ENCODE peak calls at places on chromosome 20, in ten cellular contexts. I is neural crest cell; K is CD4-positive, alpha-beta T cell; L is endothelial cell; H is HCT116; Q is fibroblast of mammary gland; D is HFF-Myc; Z is AG09319; S is GM06990; V is BE2C. Y is an unnamed sample.

GRCh38 chr20:53100476-53100911 is 128.3 kb downstream of the TSHZ2 start:
- DNase-seq in I (no peak), K (no peak), D (no peak), Z (no peak), Q (peak), H (no peak), V (peak), S (no peak), L (no peak), Y (no peak)

GRCh38 chr20:62590301-62591121 is 51.8 kb upstream of the SLCO4A1 start:
- DNase-seq in I (no peak), K (no peak), V (no peak), L (no peak), Z (no peak), H (no peak), S (no peak), D (no peak), Q (peak), Y (no peak)

GRCh38 chr20:63911171-63911570 is 16.2 kb downstream of the DNAJC5 start:
- DNase-seq in I (no peak), D (no peak), L (no peak), V (no peak), K (no peak), Q (peak), Z (no peak), S (no peak), H (peak), Y (no peak)

GRCh38 chr20:57203986-57204385 is 62.5 kb downstream of the BMP7 start:
- DNase-seq in D (no peak), H (no peak), S (no peak), L (no peak), I (no peak), Q (no peak), V (no peak), K (no peak), Z (no peak), Y (no peak)

GRCh38 chr20:56631318-56631989 is 2.3 kb downstream of the TFAP2C start:
- DNase-seq in Q (no peak), H (no peak), D (no peak), V (no peak), L (peak), Z (no peak), S (no peak), I (no peak), K (no peak), Y (no peak)

GRCh38 chr20:6582449-6582848 is 185.0 kb upstream of the BMP2 start:
- DNase-seq in I (no peak), K (no peak), D (no peak), S (no peak), L (no peak), Q (no peak), V (no peak), H (no peak), Z (no peak), Y (no peak)

GRCh38 chr20:24935786-24936525 is 13.1 kb upstream of the CST7 start:
- DNase-seq in K (no peak), D (no peak), H (no peak), Q (no peak), V (no peak), Z (no peak), S (no peak), L (no peak), I (no peak), Y (no peak)

GRCh38 chr20:63740070-63740500 is 509 bp downstream of the SLC2A4RG start:
- DNase-seq in S (peak), K (peak), I (no peak), V (peak), D (no peak), Q (peak), H (no peak), Z (no peak), L (peak), Y (no peak)

GRCh38 chr20:51660741-51661608 is 107.2 kb downstream of the ATP9A start:
- DNase-seq in I (no peak), K (no peak), H (peak), V (no peak), S (no peak), Z (peak), D (peak), L (no peak), Q (peak), Y (no peak)

GRCh38 chr20:3042621-3043020 is 801 bp upstream of the GNRH2 start:
- DNase-seq in K (no peak), I (no peak), Q (peak), S (no peak), Z (no peak), L (no peak), D (no peak), H (no peak), V (no peak), Y (no peak)

GRCh38 chr20:61752576-61752975 is 313.1 kb downstream of the TAF4 start:
- DNase-seq in H (no peak), V (no peak), S (no peak), Z (no peak), K (no peak), I (no peak), L (no peak), Q (no peak), D (no peak), Y (no peak)

GRCh38 chr20:53816872-53817398 is 223.3 kb upstream of the ZNF217 start:
- DNase-seq in I (no peak), Z (no peak), H (no peak), L (no peak), K (no peak), V (no peak), D (no peak), Q (no peak), S (no peak), Y (no peak)

GRCh38 chr20:54084727-54085368 is 14.5 kb upstream of the BCAS1 start:
- DNase-seq in S (no peak), Z (no peak), K (no peak), V (no peak), D (no peak), H (no peak), I (no peak), Q (no peak), L (no peak), Y (no peak)

GRCh38 chr20:20568604-20569205 is 143.7 kb downstream of the RALGAPA2 start:
- DNase-seq in K (no peak), Z (peak), V (peak), D (no peak), I (peak), H (no peak), Q (peak), L (peak), S (no peak), Y (no peak)

GRCh38 chr20:57708694-57709673 is 831 bp downstream of the PMEPA1 start:
- DNase-seq in H (no peak), L (peak), D (no peak), K (peak), I (no peak), S (no peak), Q (no peak), V (peak), Z (no peak), Y (no peak)

GRCh38 chr20:19917110-19917509 is 100.1 kb upstream of the NAA20 start:
- DNase-seq in Z (no peak), Q (no peak), V (no peak), D (no peak), I (no peak), K (no peak), H (no peak), S (no peak), L (no peak), Y (no peak)

GRCh38 chr20:1370548-1371110 is 22.2 kb downstream of the FKBP1A start:
- DNase-seq in Z (peak), I (no peak), Q (peak), L (no peak), K (no peak), S (no peak), V (no peak), H (no peak), D (no peak), Y (no peak)

GRCh38 chr20:51492167-51493092 is 50.1 kb downstream of the NFATC2 start:
- DNase-seq in L (peak), V (no peak), I (no peak), Z (no peak), D (no peak), S (no peak), K (no peak), Q (no peak), H (no peak), Y (no peak)

GRCh38 chr20:56362833-56363413 is 4.1 kb downstream of the FAM210B start:
- DNase-seq in V (no peak), Q (peak), H (no peak), D (no peak), I (no peak), K (no peak), Z (no peak), L (peak), S (no peak), Y (no peak)

GRCh38 chr20:24872291-24873014 is 76.6 kb upstream of the CST7 start:
- DNase-seq in H (no peak), K (no peak), Q (no peak), Z (no peak), L (no peak), S (peak), V (peak), D (no peak), I (no peak), Y (peak)

GRCh38 chr20:61913423-61914225 is 152.1 kb downstream of the TAF4 start:
- DNase-seq in K (no peak), Q (no peak), V (no peak), L (no peak), Z (no peak), I (no peak), D (no peak), H (no peak), S (peak), Y (no peak)

GRCh38 chr20:14523090-14523489 is 185.7 kb upstream of the FLRT3 start:
- DNase-seq in Q (no peak), K (no peak), Z (no peak), D (no peak), S (no peak), I (no peak), V (no peak), H (no peak), L (no peak), Y (no peak)

GRCh38 chr20:18590163-18590562 is 2.3 kb downstream of the DTD1 start:
- DNase-seq in S (no peak), I (no peak), H (no peak), D (no peak), L (no peak), Z (no peak), K (no peak), Q (no peak), V (no peak), Y (no peak)

GRCh38 chr20:10513091-10513490 is 78.0 kb downstream of the SLX4IP start:
- DNase-seq in Z (no peak), H (no peak), Q (no peak), I (no peak), D (no peak), L (no peak), S (no peak), V (no peak), K (no peak), Y (no peak)

GRCh38 chr20:54570561-54570960 is 95.2 kb downstream of the DOK5 start:
- DNase-seq in K (no peak), H (no peak), Q (no peak), I (no peak), V (no peak), L (no peak), Z (no peak), S (no peak), D (no peak), Y (no peak)

GRCh38 chr20:3248167-3248992 is 9.4 kb upstream of the SLC4A11 start:
- DNase-seq in D (no peak), H (no peak), I (peak), Q (peak), Z (no peak), V (no peak), S (no peak), L (peak), K (peak), Y (no peak)

GRCh38 chr20:31815408-31816188 is 3.6 kb upstream of the MYLK2 start:
- DNase-seq in H (no peak), Z (no peak), I (no peak), D (no peak), V (no peak), Q (no peak), S (no peak), K (no peak), L (no peak), Y (no peak)

GRCh38 chr20:63738687-63739128 is 868 bp upstream of the SLC2A4RG start:
- DNase-seq in D (no peak), I (peak), Q (peak), K (peak), H (no peak), V (peak), L (peak), S (no peak), Z (no peak), Y (no peak)

GRCh38 chr20:21520702-21521595 is 7.1 kb upstream of the NKX2-2 start:
- DNase-seq in S (no peak), D (no peak), K (no peak), L (no peak), V (no peak), Z (no peak), I (peak), Q (peak), H (no peak), Y (no peak)

GRCh38 chr20:11719153-11719552 is 198.5 kb upstream of the BTBD3 start:
- DNase-seq in I (no peak), L (no peak), V (no peak), H (no peak), Z (no peak), S (no peak), K (no peak), D (no peak), Q (no peak), Y (no peak)

GRCh38 chr20:46057856-46058655 is 29.0 kb downstream of the SLC12A5 start:
- DNase-seq in H (no peak), Z (no peak), S (no peak), L (peak), I (peak), V (no peak), Q (peak), K (no peak), D (no peak), Y (no peak)
- TF ChIP-seq CTCF in H (no peak), Z (peak), S (no peak), L (peak), I (peak), V (no peak), Q (peak), K (no peak), D (peak), Y (no peak)

GRCh38 chr20:41362748-41363140 is 3.9 kb downstream of the EMILIN3 start:
- DNase-seq in D (no peak), S (no peak), K (no peak), H (no peak), V (no peak), Q (no peak), I (no peak), L (no peak), Z (no peak), Y (no peak)

GRCh38 chr20:41363601-41364000 is 3.0 kb downstream of the EMILIN3 start:
- DNase-seq in K (no peak), I (no peak), D (no peak), Z (no peak), L (no peak), H (no peak), S (no peak), Q (no peak), V (no peak), Y (no peak)

GRCh38 chr20:41365785-41366545 is 653 bp downstream of the EMILIN3 start:
- DNase-seq in H (no peak), S (no peak), I (no peak), K (no peak), Q (no peak), Z (no peak), L (no peak), V (no peak), D (no peak), Y (no peak)

GRCh38 chr20:41364967-41365765 is 1.5 kb downstream of the EMILIN3 start:
- DNase-seq in D (no peak), S (no peak), Q (no peak), I (no peak), H (no peak), V (no peak), K (no peak), Z (no peak), L (no peak), Y (no peak)

GRCh38 chr20:41364236-41364855 is 2.3 kb downstream of the EMILIN3 start:
- DNase-seq in S (no peak), Q (no peak), L (no peak), I (no peak), V (no peak), H (no peak), D (no peak), K (no peak), Z (no peak), Y (no peak)
- TF ChIP-seq CTCF in S (no peak), Q (no peak), L (no peak), I (no peak), V (no peak), H (peak), D (peak), K (no peak), Z (no peak), Y (no peak)

GRCh38 chr20:23083553-23084220 is 2.4 kb downstream of the CD93 start:
- DNase-seq in Z (no peak), L (no peak), H (no peak), D (no peak), V (no peak), S (no peak), K (no peak), Q (no peak), I (no peak), Y (no peak)
- TF ChIP-seq CTCF in Z (no peak), L (no peak), H (no peak), D (no peak), V (no peak), S (no peak), K (no peak), Q (no peak), I (no peak), Y (no peak)

GRCh38 chr20:43458422-43458924 is 777 bp downstream of the SRSF6 start:
- DNase-seq in K (no peak), H (no peak), Z (no peak), Q (no peak), I (no peak), D (no peak), L (no peak), V (no peak), S (no peak), Y (no peak)
- TF ChIP-seq CTCF in K (no peak), H (no peak), Z (no peak), Q (no peak), I (no peak), D (no peak), L (no peak), V (no peak), S (no peak), Y (no peak)

GRCh38 chr20:33650753-33651561 is 11.2 kb upstream of the C20orf144 start:
- DNase-seq in I (no peak), Z (no peak), Q (no peak), S (no peak), H (no peak), V (no peak), L (no peak), D (no peak), K (no peak), Y (peak)
- TF ChIP-seq CTCF in I (no peak), Z (no peak), Q (no peak), S (no peak), H (no peak), V (no peak), L (no peak), D (no peak), K (no peak), Y (no peak)

DNA sequence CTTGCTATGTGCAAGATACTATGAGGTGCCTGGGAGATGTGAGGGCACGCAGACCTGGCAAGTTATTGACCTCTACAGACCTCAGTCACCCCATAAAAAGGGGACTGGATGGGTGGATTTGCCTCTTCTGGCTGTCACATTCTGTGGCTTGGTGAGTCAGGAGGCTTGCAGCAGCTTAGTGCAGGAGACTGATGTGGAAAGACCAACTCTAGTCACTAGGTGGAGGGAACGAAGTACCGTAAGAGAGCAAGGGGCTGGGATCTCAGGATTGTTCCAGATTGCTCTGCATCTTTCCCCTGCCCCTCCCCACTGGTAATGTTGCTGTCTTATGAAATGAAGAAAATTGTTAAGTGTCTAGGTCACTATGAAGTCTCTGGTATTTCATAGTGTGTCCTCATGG is 3.3 kb downstream of the MAPRE1 start:
- DNase-seq in L (no peak), H (no peak), V (no peak), D (peak), I (no peak), Z (no peak), Q (peak), S (no peak), K (no peak), Y (no peak)
- TF ChIP-seq CTCF in L (no peak), H (no peak), V (no peak), D (no peak), I (no peak), Z (no peak), Q (peak), S (no peak), K (no peak), Y (no peak)

GRCh38 chr20:4666001-4666470 is 55.7 kb upstream of the PRND start:
- DNase-seq in H (no peak), K (peak), S (no peak), I (no peak), L (no peak), D (no peak), Z (no peak), Q (peak), V (no peak), Y (no peak)
- TF ChIP-seq CTCF in H (no peak), K (no peak), S (no peak), I (no peak), L (no peak), D (no peak), Z (no peak), Q (no peak), V (no peak), Y (no peak)

GRCh38 chr20:38126146-38126912 is 38.7 kb downstream of the TGM2 start:
- DNase-seq in V (no peak), K (no peak), S (no peak), D (no peak), L (no peak), H (no peak), Z (no peak), Q (no peak), I (no peak), Y (no peak)

GRCh38 chr20:38123021-38123587 is 42.0 kb downstream of the TGM2 start:
- DNase-seq in D (no peak), I (no peak), S (no peak), Z (no peak), Q (no peak), H (no peak), V (no peak), K (no peak), L (no peak), Y (no peak)

GRCh38 chr20:38127011-38127621 is 38.0 kb downstream of the TGM2 start:
- DNase-seq in Z (no peak), K (no peak), V (peak), D (no peak), I (no peak), L (no peak), H (peak), S (no peak), Q (peak), Y (no peak)

GRCh38 chr20:38127920-38128528 is 37.0 kb downstream of the TGM2 start:
- DNase-seq in Q (no peak), K (no peak), D (no peak), L (no peak), V (no peak), Z (no peak), I (no peak), S (no peak), H (no peak), Y (no peak)

GRCh38 chr20:38125157-38126056 is 39.7 kb downstream of the TGM2 start:
- DNase-seq in Z (no peak), L (no peak), Q (peak), H (no peak), D (no peak), V (no peak), I (no peak), K (no peak), S (no peak), Y (no peak)
- TF ChIP-seq CTCF in Z (no peak), L (no peak), Q (no peak), H (no peak), D (peak), V (peak), I (no peak), K (no peak), S (no peak), Y (no peak)